ENCODE peak calls at places on chromosomes 4 and X, in six cellular contexts. F is WTC11, H is transverse colon, B is BE2C, U is ovary, G is neural crest cell. C is an unnamed sample.

GRCh38 chr4:121846662-121847061 is 23.0 kb upstream of the CCNA2 start:
- DNase-seq in G (no peak), U (no peak), H (no peak), F (no peak), B (no peak), C (no peak)

GRCh38 chr4:86895692-86896488 is 3.7 kb upstream of the C4orf36 start:
- DNase-seq in H (no peak), F (no peak), U (no peak), G (peak; percentile 18), B (peak; percentile 31), C (no peak)

GRCh38 chr4:139050436-139050835 is 34.9 kb downstream of the NOCT start:
- DNase-seq in U (no peak), H (no peak), F (no peak), B (no peak), G (no peak), C (no peak)

GRCh38 chr4:174764105-174764729 is 64.8 kb downstream of the GLRA3 start:
- DNase-seq in B (no peak), G (no peak), F (no peak), U (no peak), H (no peak), C (no peak)

GRCh38 chrX:1551959-1552546 is 15.1 kb upstream of the P2RY8 start:
- DNase-seq in H (no peak), U (no peak), B (no peak), F (no peak), G (no peak), C (no peak)

GRCh38 chr4:37631551-37631950 is 54.6 kb downstream of the RELL1 start:
- DNase-seq in H (peak; percentile 26), G (no peak), B (no peak), U (peak; percentile 86), F (no peak), C (peak; percentile 46)

GRCh38 chr4:181647396-181648107 is 595.6 kb upstream of the TENM3 start:
- DNase-seq in G (no peak), F (no peak), U (no peak), H (no peak), B (no peak), C (no peak)

GRCh38 chr4:171353535-171353934 is 459.7 kb upstream of the GALNTL6 start:
- DNase-seq in U (no peak), G (no peak), F (no peak), H (no peak), B (no peak), C (no peak)

GRCh38 chr4:82705169-82705568 is 93.4 kb downstream of the SCD5 start:
- DNase-seq in B (no peak), H (no peak), U (no peak), F (no peak), G (no peak), C (no peak)

GRCh38 chr4:3322059-3322550 is 29.3 kb downstream of the RGS12 start:
- DNase-seq in F (no peak), H (no peak), G (peak; percentile 30), U (no peak), B (peak; percentile 4), C (no peak)

GRCh38 chrX:53433651-53434639 is at the start of gene HSD17B10:
- DNase-seq in U (peak; percentile 86), H (peak; percentile 92), F (peak; percentile 90), G (peak; percentile 73), B (peak; percentile 92), C (peak; percentile 67)

GRCh38 chrX:17531500-17531899 is 156.5 kb downstream of the NHS start:
- DNase-seq in U (no peak), F (no peak), H (no peak), G (no peak), B (no peak), C (no peak)

GRCh38 chr4:108425988-108426387 is 194.4 kb upstream of the RPL34 start:
- DNase-seq in B (no peak), H (no peak), G (no peak), U (no peak), F (no peak), C (no peak)

GRCh38 chr4:87555751-87556619 is 26.8 kb upstream of the SPARCL1 start:
- DNase-seq in H (no peak), U (no peak), B (no peak), G (no peak), F (no peak), C (no peak)

GRCh38 chr4:88008133-88008621 is 742 bp downstream of the PKD2 start:
- DNase-seq in H (peak; percentile 34), F (peak; percentile 67), G (peak; percentile 30), B (peak; percentile 66), U (peak; percentile 41), C (no peak)

GRCh38 chrX:7689791-7690412 is 153.1 kb upstream of the VCX start:
- DNase-seq in H (no peak), G (no peak), U (no peak), B (no peak), F (no peak), C (no peak)

GRCh38 chrX:39602226-39602625 is 495.5 kb downstream of the BCOR start:
- DNase-seq in B (no peak), H (no peak), F (no peak), G (no peak), U (no peak), C (no peak)

GRCh38 chr4:142435599-142436235 is 410.4 kb downstream of the INPP4B start:
- DNase-seq in H (no peak), G (no peak), U (no peak), B (peak; percentile 50), F (peak; percentile 83), C (no peak)

GRCh38 chr4:26141916-26142638 is 178.7 kb upstream of the RBPJ start:
- DNase-seq in U (no peak), B (no peak), F (no peak), H (peak; percentile 54), G (no peak), C (no peak)
- TF ChIP-seq CTCF in U (no peak), B (no peak), F (no peak), H (no peak), G (no peak), C (no peak)

DNA sequence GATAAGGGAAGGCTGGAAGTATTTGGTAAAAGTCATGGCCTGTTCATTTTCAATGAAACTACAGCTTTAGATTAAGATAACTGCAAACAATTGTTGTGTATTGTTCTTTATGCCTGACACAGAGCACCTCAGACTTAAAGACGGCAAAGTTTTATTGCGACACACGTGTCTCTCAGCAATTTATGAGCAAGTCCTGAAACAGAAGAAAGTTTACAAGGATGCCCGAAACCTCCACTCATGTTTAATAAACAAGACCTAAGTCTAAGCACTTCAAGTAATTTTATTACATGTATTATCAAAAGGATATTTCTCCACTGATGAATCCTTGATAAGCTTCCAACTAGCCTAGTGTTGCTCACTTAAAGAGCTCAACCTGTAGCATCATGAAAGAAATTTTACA is 51.0 kb downstream of the DHX15 start:
- DNase-seq in B (no peak), U (no peak), H (no peak), G (no peak), F (no peak), C (no peak)
- TF ChIP-seq CTCF in B (no peak), U (no peak), H (no peak), G (no peak), F (no peak), C (no peak)

GRCh38 chr4:23423540-23423939 is 466.3 kb downstream of the PPARGC1A start:
- DNase-seq in H (no peak), B (no peak), F (no peak), G (no peak), U (no peak), C (no peak)

GRCh38 chr4:23422878-23423277 is 467.0 kb downstream of the PPARGC1A start:
- DNase-seq in F (no peak), G (no peak), H (no peak), U (no peak), B (no peak), C (no peak)

GRCh38 chr4:23429497-23429896 is 460.4 kb downstream of the PPARGC1A start:
- DNase-seq in G (no peak), H (no peak), F (no peak), B (no peak), U (no peak), C (no peak)

GRCh38 chr4:23425570-23425969 is 464.3 kb downstream of the PPARGC1A start:
- DNase-seq in B (no peak), G (no peak), F (no peak), U (no peak), H (no peak), C (no peak)
- TF ChIP-seq CTCF in B (no peak), G (no peak), F (no peak), U (no peak), H (no peak), C (no peak)

GRCh38 chr4:119025916-119026661 is 109.5 kb upstream of the MYOZ2 start:
- DNase-seq in G (no peak), B (no peak), F (no peak), U (peak; percentile 55), H (peak; percentile 27), C (peak; percentile 48)
- TF ChIP-seq CTCF in G (no peak), B (no peak), F (no peak), U (no peak), H (no peak), C (no peak)

GRCh38 chr4:39410415-39410814 is 3.7 kb downstream of the KLB start:
- DNase-seq in G (no peak), U (no peak), H (no peak), B (no peak), F (no peak), C (no peak)
- TF ChIP-seq CTCF in G (no peak), U (no peak), H (no peak), B (peak; percentile 23), F (no peak), C (no peak)

GRCh38 chr4:77954690-77955089 is 92.1 kb downstream of the MRPL1 start:
- DNase-seq in G (no peak), F (no peak), H (no peak), B (no peak), U (no peak), C (no peak)
- TF ChIP-seq CTCF in G (no peak), F (no peak), H (no peak), B (no peak), U (no peak), C (no peak)

GRCh38 chr4:83910693-83911092 is 374.8 kb downstream of the GPAT3 start:
- DNase-seq in F (no peak), B (no peak), H (no peak), U (no peak), G (no peak), C (no peak)

GRCh38 chr4:83906561-83906960 is 370.7 kb downstream of the GPAT3 start:
- DNase-seq in H (no peak), F (no peak), B (no peak), G (no peak), U (no peak), C (no peak)

GRCh38 chr4:83905952-83906351 is 370.0 kb downstream of the GPAT3 start:
- DNase-seq in G (peak; percentile 17), B (peak; percentile 70), F (peak; percentile 48), H (no peak), U (no peak), C (no peak)
- TF ChIP-seq CTCF in G (peak; percentile 59), B (peak; percentile 86), F (no peak), H (no peak), U (no peak), C (no peak)

DNA sequence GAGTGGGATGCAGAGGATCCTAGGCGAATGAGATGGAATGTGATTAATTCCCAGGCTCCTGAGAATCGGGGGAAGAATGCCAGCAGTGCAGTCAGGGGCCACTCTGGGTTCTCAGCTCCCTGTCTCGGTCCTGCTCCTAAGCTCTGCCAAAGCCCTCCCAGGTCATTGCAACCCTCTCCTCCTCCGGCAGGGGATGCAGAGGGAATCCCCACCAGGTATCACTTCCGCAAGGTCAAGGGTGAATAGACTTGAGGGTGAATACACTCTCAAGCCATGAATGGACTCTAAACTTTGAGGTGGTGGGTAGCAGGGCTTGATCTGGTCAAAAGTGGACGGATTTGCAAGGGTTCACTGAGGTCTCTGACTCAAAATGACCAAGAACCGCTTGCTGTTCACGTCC is 139.3 kb upstream of the MXRA5 start:
- DNase-seq in G (no peak), B (no peak), F (peak; percentile 13), U (no peak), H (no peak), C (no peak)
- TF ChIP-seq CTCF in G (no peak), B (no peak), F (no peak), U (no peak), H (no peak), C (no peak)